ENCODE peak calls at places on chromosomes 11 and 22, in four cellular contexts. Z is H9, M is H1, S is IMR-90. Q is an unnamed sample.

GRCh38 chr11:64832467-64833197 is 11.8 kb downstream of the CDC42BPG start:
- DNase-seq in Z (no peak), M (no peak), S (no peak), Q (no peak)

GRCh38 chr11:69292221-69292648 is 1.7 kb upstream of the MYEOV start:
- DNase-seq in Z (peak; percentile 71), M (peak; percentile 84), S (no peak), Q (no peak)

GRCh38 chr22:24601217-24602104 is 1.5 kb upstream of the GGT1 start:
- DNase-seq in Z (no peak), M (peak; percentile 46), S (no peak), Q (no peak)

GRCh38 chr11:123381817-123382554 is 48.1 kb upstream of the GRAMD1B start:
- DNase-seq in Z (no peak), M (no peak), S (no peak), Q (no peak)

GRCh38 chr11:9847636-9848035 is 183.8 kb downstream of the SWAP70 start:
- DNase-seq in Z (no peak), M (no peak), S (no peak), Q (no peak)

GRCh38 chr22:49331878-49332277 is 495.8 kb downstream of the BRD1 start:
- DNase-seq in Z (no peak), M (peak; percentile 17), S (no peak), Q (no peak)

GRCh38 chr22:46429327-46429853 is 93.9 kb downstream of the TRMU start:
- DNase-seq in Z (no peak), M (no peak), S (no peak), Q (no peak)

GRCh38 chr11:62061356-62062222 is 62.2 kb upstream of the INCENP start:
- DNase-seq in Z (no peak), M (no peak), S (no peak), Q (no peak)

GRCh38 chr11:128913806-128914205 is 22.6 kb downstream of the KCNJ5 start:
- DNase-seq in Z (no peak), M (no peak), S (no peak), Q (no peak)

GRCh38 chr11:100687630-100688395 is 725 bp downstream of the ARHGAP42 start:
- DNase-seq in Z (peak; percentile 79), M (peak; percentile 78), S (peak; percentile 85), Q (peak; percentile 90)

GRCh38 chr22:45091254-45091854 is 72.4 kb upstream of the NUP50 start:
- DNase-seq in Z (no peak), M (no peak), S (no peak), Q (no peak)

GRCh38 chr11:2270322-2271076 is at the start of gene ASCL2:
- DNase-seq in Z (peak; percentile 32), M (no peak), S (no peak), Q (no peak)

GRCh38 chr11:12118940-12119339 is 8.6 kb downstream of the MICAL2 start:
- DNase-seq in Z (no peak), M (no peak), S (peak; percentile 46), Q (peak; percentile 84)

GRCh38 chr22:42336527-42337227 is 66.2 kb upstream of the TCF20 start:
- DNase-seq in Z (no peak), M (no peak), S (no peak), Q (no peak)

GRCh38 chr11:96014234-96014633 is 90.3 kb upstream of the MTMR2 start:
- DNase-seq in Z (no peak), M (no peak), S (peak; percentile 61), Q (peak; percentile 87)

GRCh38 chr11:129657866-129658557 is 157.6 kb upstream of the TMEM45B start:
- DNase-seq in Z (no peak), M (no peak), S (no peak), Q (no peak)

GRCh38 chr11:112659185-112659584 is 302.0 kb upstream of the NCAM1 start:
- DNase-seq in Z (no peak), M (no peak), S (no peak), Q (no peak)

GRCh38 chr11:62266558-62266957 is 3.4 kb upstream of the SCGB2A2 start:
- DNase-seq in Z (no peak), M (no peak), S (peak; percentile 6), Q (no peak)

GRCh38 chr11:68838572-68838964 is 3.1 kb downstream of the CPT1A start:
- DNase-seq in Z (no peak), M (no peak), S (no peak), Q (peak; percentile 44)

GRCh38 chr11:1732421-1733008 is 17.9 kb downstream of the IFITM10 start:
- DNase-seq in Z (no peak), M (no peak), S (no peak), Q (no peak)

GRCh38 chr22:36443198-36443770 is 38.2 kb downstream of the TXN2 start:
- DNase-seq in Z (no peak), M (no peak), S (no peak), Q (peak; percentile 53)

GRCh38 chr11:72446929-72447753 is 12.8 kb upstream of the CLPB start:
- DNase-seq in Z (no peak), M (no peak), S (peak; percentile 69), Q (peak; percentile 75)

GRCh38 chr11:117096140-117096972 is 1.9 kb downstream of the SIK3 start:
- DNase-seq in Z (peak; percentile 70), M (peak; percentile 51), S (no peak), Q (peak; percentile 50)

GRCh38 chr22:33720166-33720878 is 200.0 kb downstream of the LARGE1 start:
- DNase-seq in Z (no peak), M (no peak), S (no peak), Q (no peak)

GRCh38 chr11:18203723-18204122 is 31.1 kb downstream of the MRGPRX4 start:
- DNase-seq in Z (peak; percentile 80), M (peak; percentile 58), S (peak; percentile 14), Q (peak; percentile 16)

GRCh38 chr11:119567667-119568582 is 145.0 kb upstream of the THY1 start:
- DNase-seq in Z (no peak), M (no peak), S (peak; percentile 85), Q (peak; percentile 94)

GRCh38 chr11:59135648-59136461 is 6.8 kb upstream of the FAM111A start:
- DNase-seq in Z (peak; percentile 86), M (peak; percentile 99), S (peak; percentile 66), Q (peak; percentile 74)

GRCh38 chr22:42747701-42748513 is 27.2 kb upstream of the A4GALT start:
- DNase-seq in Z (no peak), M (no peak), S (peak; percentile 76), Q (peak; percentile 96)

GRCh38 chr11:66478823-66479740 is 1.2 kb upstream of the DPP3 start:
- DNase-seq in Z (no peak), M (peak; percentile 75), S (peak; percentile 20), Q (peak; percentile 59)

GRCh38 chr11:3914807-3915206 is 59.3 kb downstream of the STIM1 start:
- DNase-seq in Z (no peak), M (no peak), S (no peak), Q (peak; percentile 35)

GRCh38 chr11:100830295-100830694 is 143.2 kb downstream of the ARHGAP42 start:
- DNase-seq in Z (no peak), M (no peak), S (no peak), Q (peak; percentile 51)

GRCh38 chr11:69014084-69014935 is 1.3 kb upstream of the MRGPRF start:
- DNase-seq in Z (peak; percentile 50), M (peak; percentile 61), S (peak; percentile 82), Q (peak; percentile 87)

GRCh38 chr11:87560352-87560751 is 522.6 kb downstream of the TMEM135 start:
- DNase-seq in Z (no peak), M (no peak), S (no peak), Q (no peak)

GRCh38 chr11:9251306-9251705 is 13.8 kb downstream of the DENND5A start:
- DNase-seq in Z (no peak), M (no peak), S (no peak), Q (no peak)

GRCh38 chr11:75029836-75030631 is 41.3 kb downstream of the NEU3 start:
- DNase-seq in Z (peak; percentile 13), M (peak; percentile 3), S (peak; percentile 45), Q (peak; percentile 59)

GRCh38 chr22:47194476-47195155 is 432.2 kb downstream of the TBC1D22A start:
- DNase-seq in Z (no peak), M (no peak), S (no peak), Q (no peak)

GRCh38 chr22:39994566-39995345 is at the start of gene FAM83F:
- DNase-seq in Z (peak; percentile 74), M (peak; percentile 79), S (no peak), Q (peak; percentile 8)
- H3K23ac ChIP-seq in Z (no peak within 1 kb of the TSS), M (no peak within 1 kb of the TSS), S (no peak within 1 kb of the TSS), Q (peak within 1 kb of the TSS; percentile 98)

GRCh38 chr22:30254307-30254706 is 7.7 kb upstream of the LIF start:
- DNase-seq in Z (no peak), M (no peak), S (no peak), Q (no peak)
- H2AK5ac ChIP-seq in Z (no peak overlapping the region), M (no peak overlapping the region), S (peak overlapping the region; percentile 100), Q (peak overlapping the region; percentile 93)

DNA sequence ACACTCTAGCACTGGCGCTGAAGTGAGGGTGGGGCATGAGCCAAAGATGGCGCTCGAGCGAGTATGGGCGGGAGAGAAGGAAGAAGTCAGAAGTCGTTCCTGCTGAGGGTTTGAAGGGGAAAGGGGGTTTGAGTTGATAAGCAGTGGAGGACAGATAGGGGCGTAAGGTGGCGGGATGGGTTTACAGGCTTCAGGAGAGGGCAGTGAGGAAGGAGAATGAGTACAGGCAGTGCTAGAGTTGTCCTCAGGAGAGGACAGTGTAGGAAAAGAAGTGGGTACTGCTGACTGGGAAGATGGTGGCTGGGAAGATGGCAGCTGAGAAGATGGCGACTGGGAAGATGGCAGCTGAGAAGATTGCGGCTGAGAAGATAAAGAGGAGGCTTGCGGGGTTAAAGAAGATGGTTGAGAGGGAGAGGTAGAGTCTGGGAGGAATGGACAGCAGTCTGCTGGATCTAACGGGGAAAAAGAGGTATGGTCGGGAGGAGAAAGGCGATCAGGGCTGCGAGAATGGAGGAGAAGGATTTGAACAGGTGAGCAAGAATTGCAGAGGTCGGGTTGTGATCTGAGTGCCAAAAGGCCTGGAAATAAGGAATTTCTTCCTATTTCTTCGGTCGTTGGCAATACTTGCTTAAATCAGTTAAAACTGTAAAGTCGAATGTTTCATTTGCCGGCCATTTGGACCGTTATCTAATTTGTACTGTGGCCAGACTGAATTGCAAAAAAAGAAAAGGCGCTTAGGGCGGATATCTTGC is 5.2 kb downstream of the PPFIBP2 start:
- DNase-seq in Z (no peak), M (no peak), S (no peak), Q (no peak)
- H3K27me3 ChIP-seq in Z (peaks cover 3% of the 10 kb centered on the region), M (no peaks in the 10 kb centered on the region), S (peaks cover 27% of the 10 kb centered on the region), Q (no peaks in the 10 kb centered on the region)

DNA sequence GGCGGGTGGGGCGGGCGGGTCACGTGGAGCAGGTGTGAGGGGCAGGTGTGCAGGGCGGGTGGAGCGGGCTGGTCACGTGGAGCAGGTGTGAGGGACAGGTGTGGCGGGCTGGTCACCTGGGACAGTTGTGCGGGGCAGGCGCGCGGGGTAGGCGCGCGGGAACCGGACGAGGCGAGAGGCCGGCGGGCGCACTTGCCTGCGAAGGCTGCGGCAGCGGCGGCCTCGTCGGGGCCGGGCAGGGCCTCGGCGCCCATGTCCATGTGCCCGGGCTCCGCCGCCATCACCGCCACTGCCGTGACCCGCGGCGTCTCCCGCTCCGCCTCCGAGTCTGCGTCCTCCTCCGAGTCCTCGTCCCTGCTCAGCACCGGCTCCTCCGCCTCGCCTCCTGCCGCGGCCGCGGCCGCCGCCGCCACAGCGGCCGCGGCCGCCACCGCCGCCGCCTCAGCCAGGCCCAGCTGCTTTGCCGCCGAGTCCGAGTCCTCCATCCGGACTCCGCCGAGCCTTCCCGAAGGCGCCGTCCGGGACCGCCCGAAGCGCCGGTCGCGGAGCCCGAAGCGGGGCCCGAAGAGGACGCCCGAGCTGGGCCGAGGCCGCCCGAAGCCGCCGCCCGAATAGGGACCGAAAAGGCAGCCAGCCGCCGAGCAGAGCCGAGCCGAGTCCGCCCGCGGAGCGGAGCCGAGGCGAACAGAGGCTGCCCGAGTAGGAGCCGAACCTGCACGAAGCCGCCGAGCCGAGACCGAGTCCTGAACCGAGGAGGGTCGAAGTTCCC is at the start of gene DEAF1:
- DNase-seq in Z (peak; percentile 97), M (peak; percentile 99), S (peak; percentile 96), Q (peak; percentile 97)
- H3K23ac ChIP-seq in Z (no peak within 1 kb of the TSS), M (no peak within 1 kb of the TSS), S (peak within 1 kb of the TSS; percentile 97), Q (peak within 1 kb of the TSS; percentile 99)

GRCh38 chr22:23219317-23219716 is 39.0 kb downstream of the BCR start:
- DNase-seq in Z (no peak), M (no peak), S (no peak), Q (no peak)
- H2AK5ac ChIP-seq in Z (no peak overlapping the region), M (no peak overlapping the region), S (peak overlapping the region; percentile 97), Q (peak overlapping the region; percentile 70)

GRCh38 chr11:70717961-70718595 is 319.7 kb downstream of the CTTN start:
- DNase-seq in Z (no peak), M (no peak), S (no peak), Q (peak; percentile 41)
- H3K27me3 ChIP-seq in Z (no peaks in the 10 kb centered on the region), M (no peaks in the 10 kb centered on the region), S (peaks cover 2% of the 10 kb centered on the region), Q (peaks cover 66% of the 10 kb centered on the region)